ENCODE peak calls at places on chromosomes 3 and 15, in ten cellular contexts. D, X, T, P, N, B, Z, U, R and I are unnamed samples.

GRCh38 chr3:44642337-44642736 is 6.2 kb upstream of the ZNF35 start:
- DNase-seq in Z (no peak), N (no peak), X (no peak), T (no peak), D (no peak), P (no peak), U (no peak), R (no peak), B (no peak), I (no peak)

GRCh38 chr3:81005992-81006391 is 755.5 kb downstream of the GBE1 start:
- DNase-seq in U (no peak), T (no peak), B (no peak), D (no peak), X (no peak), Z (no peak), R (no peak), N (no peak), P (peak; percentile 45), I (no peak)

GRCh38 chr3:63067999-63068645 is 192.9 kb upstream of the CADPS start:
- DNase-seq in P (peak; percentile 79), N (no peak), R (peak; percentile 43), T (peak; percentile 79), U (no peak), B (no peak), D (no peak), Z (no peak), X (no peak), I (no peak)

GRCh38 chr3:103899328-103899727 is 1464.5 kb downstream of the ZPLD1 start:
- DNase-seq in Z (no peak), R (no peak), P (no peak), N (no peak), D (no peak), B (no peak), X (no peak), T (no peak), U (no peak), I (peak; percentile 43)

GRCh38 chr3:72782521-72782920 is 65.7 kb downstream of the SHQ1 start:
- DNase-seq in T (no peak), D (no peak), P (no peak), R (no peak), B (no peak), N (no peak), Z (no peak), U (no peak), X (no peak), I (no peak)

GRCh38 chr3:12796171-12797123 is at the start of gene CAND2:
- DNase-seq in U (peak; percentile 61), R (no peak), B (peak; percentile 80), Z (peak; percentile 56), T (peak; percentile 79), N (peak; percentile 29), P (peak; percentile 82), X (peak; percentile 43), D (peak; percentile 73), I (peak; percentile 85)

GRCh38 chr3:195806211-195806915 is 5.4 kb downstream of the MUC4 start:
- DNase-seq in Z (no peak), B (no peak), N (no peak), X (no peak), D (no peak), U (no peak), T (peak; percentile 12), P (no peak), R (peak; percentile 92), I (no peak)

GRCh38 chr3:42403737-42404136 is 6.7 kb downstream of the LYZL4 start:
- DNase-seq in D (no peak), R (no peak), B (no peak), Z (no peak), U (no peak), P (no peak), X (no peak), N (no peak), T (no peak), I (no peak)

GRCh38 chr3:14988988-14989394 is 41.6 kb downstream of the NR2C2 start:
- DNase-seq in N (peak; percentile 16), B (no peak), U (no peak), T (no peak), D (no peak), X (no peak), R (peak; percentile 25), Z (peak; percentile 41), P (peak; percentile 94), I (no peak)

GRCh38 chr3:139312416-139312815 is 31.4 kb upstream of the MRPS22 start:
- DNase-seq in R (no peak), U (no peak), T (no peak), D (no peak), N (no peak), P (no peak), Z (no peak), X (no peak), B (no peak), I (no peak)

GRCh38 chr15:71761649-71762048 is 48.7 kb upstream of the NR2E3 start:
- DNase-seq in T (peak; percentile 73), N (no peak), D (no peak), X (no peak), B (no peak), Z (peak; percentile 71), P (no peak), U (no peak), R (no peak), I (no peak)

GRCh38 chr3:71493372-71493771 is 90.2 kb downstream of the FOXP1 start:
- DNase-seq in X (no peak), R (no peak), P (no peak), T (no peak), Z (no peak), B (no peak), N (peak; percentile 79), D (no peak), U (no peak), I (no peak)

GRCh38 chr3:11826628-11827265 is 19.9 kb downstream of the TAMM41 start:
- DNase-seq in Z (no peak), X (no peak), B (no peak), U (no peak), D (no peak), N (no peak), P (no peak), T (no peak), R (no peak), I (no peak)

GRCh38 chr3:16992198-16992597 is 107.4 kb downstream of the PLCL2 start:
- DNase-seq in R (no peak), Z (no peak), P (no peak), B (no peak), X (no peak), T (no peak), N (no peak), U (no peak), D (no peak), I (no peak)

GRCh38 chr3:49279376-49279775 is 2.3 kb upstream of the C3orf62 start:
- DNase-seq in N (no peak), P (no peak), R (no peak), X (no peak), U (no peak), B (no peak), D (no peak), Z (peak; percentile 28), T (no peak), I (no peak)

GRCh38 chr15:96560246-96560895 is 229.9 kb downstream of the NR2F2 start:
- DNase-seq in B (no peak), X (no peak), Z (no peak), R (no peak), N (no peak), P (no peak), D (no peak), T (no peak), U (no peak), I (no peak)

GRCh38 chr15:96561593-96561992 is 231.1 kb downstream of the NR2F2 start:
- DNase-seq in P (no peak), B (no peak), R (no peak), X (no peak), D (no peak), N (no peak), T (no peak), Z (no peak), U (no peak), I (no peak)

GRCh38 chr15:96564546-96564945 is 234.0 kb downstream of the NR2F2 start:
- DNase-seq in P (no peak), R (no peak), T (no peak), N (no peak), D (no peak), X (no peak), Z (no peak), U (no peak), B (no peak), I (no peak)

DNA sequence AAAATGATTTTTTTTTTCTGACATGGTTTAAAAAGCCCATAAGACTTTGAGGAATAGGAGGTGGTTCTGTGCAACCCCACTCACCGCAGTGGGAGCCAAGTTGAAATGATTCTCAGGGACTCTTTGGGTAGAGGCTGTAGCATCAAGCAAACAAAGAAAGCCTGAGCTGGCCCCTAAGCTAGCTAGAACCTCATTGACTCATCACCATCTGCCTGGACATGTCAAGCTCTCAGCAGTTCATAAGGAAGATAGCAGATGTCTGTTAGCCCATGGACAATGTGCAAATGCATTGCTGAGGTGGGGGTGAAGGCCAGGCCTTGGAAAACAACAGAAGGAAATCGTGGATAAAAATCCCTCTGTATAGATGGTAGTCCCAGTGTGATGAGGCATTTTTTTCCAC is 234.8 kb downstream of the NR2F2 start:
- DNase-seq in X (no peak), R (no peak), T (no peak), N (no peak), Z (no peak), D (no peak), U (no peak), B (no peak), P (no peak), I (no peak)
- H3K27ac ChIP-seq in X (no peak overlapping the region), R (no peak overlapping the region), T (no peak overlapping the region), N (no peak overlapping the region), Z (no peak overlapping the region), D (no peak overlapping the region), U (no peak overlapping the region), B (no peak overlapping the region), P (no peak overlapping the region), I (no peak overlapping the region)

DNA sequence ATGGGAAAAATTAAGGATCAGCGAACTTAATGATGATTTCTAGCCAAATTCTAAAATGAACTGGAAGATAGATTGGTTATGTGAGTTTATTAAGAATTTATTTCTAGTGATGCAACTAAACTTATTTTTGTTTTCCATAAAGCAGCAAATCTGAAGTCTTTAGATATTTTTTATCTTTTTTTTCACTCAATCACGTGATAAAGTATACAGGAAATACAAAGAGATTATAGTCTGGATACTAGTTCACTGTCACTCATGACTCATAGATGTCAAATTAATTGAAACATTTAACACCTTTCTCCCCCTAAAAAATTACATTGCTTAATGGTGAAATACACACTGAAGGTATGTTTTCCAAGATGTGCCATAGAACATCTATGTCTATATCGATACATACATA is 416.9 kb downstream of the TUSC7 start:
- DNase-seq in D (no peak), Z (no peak), B (no peak), U (no peak), P (no peak), N (no peak), T (no peak), R (no peak), X (no peak), I (no peak)
- H3K4me3 ChIP-seq in D (no peak overlapping the region), Z (no peak overlapping the region), B (no peak overlapping the region), U (no peak overlapping the region), P (no peak overlapping the region), N (no peak overlapping the region), T (no peak overlapping the region), R (no peak overlapping the region), X (no peak overlapping the region), I (no peak overlapping the region)

GRCh38 chr3:164179110-164179774 is 899.1 kb downstream of the SI start:
- DNase-seq in B (no peak), R (no peak), D (no peak), P (no peak), X (no peak), T (no peak), N (no peak), Z (no peak), U (peak; percentile 18), I (no peak)
- H3K36me3 ChIP-seq in B (no peaks in the 10 kb centered on the region), R (no peaks in the 10 kb centered on the region), D (no peaks in the 10 kb centered on the region), P (no peaks in the 10 kb centered on the region), X (no peaks in the 10 kb centered on the region), T (no peaks in the 10 kb centered on the region), N (no peaks in the 10 kb centered on the region), Z (no peaks in the 10 kb centered on the region), U (no peaks in the 10 kb centered on the region), I (no peaks in the 10 kb centered on the region)

GRCh38 chr15:40342421-40343313 is 1.9 kb upstream of the CCDC9B start:
- DNase-seq in R (no peak), T (no peak), B (no peak), P (no peak), X (no peak), N (no peak), D (no peak), Z (no peak), U (no peak), I (no peak)
- H3K27ac ChIP-seq in R (no peak overlapping the region), T (peak overlapping the region; percentile 80), B (peak overlapping the region; percentile 48), P (no peak overlapping the region), X (peak overlapping the region; percentile 99), N (no peak overlapping the region), D (peak overlapping the region; percentile 24), Z (peak overlapping the region; percentile 96), U (peak overlapping the region; percentile 19), I (peak overlapping the region; percentile 90)